ENCODE peak calls at places on chromosome 6, in six cellular contexts. One of them, this sample, is unnamed.
A peak's percentile ranks its signal among the peaks of the same experiment; 100 is the strongest.

GRCh38 chr6:81003156-81003555 is 749.3 kb downstream of the TENT5A start:
- DNase-seq in GM12878: no peak
- DNase-seq in HepG2: no peak
- DNase-seq in H1: no peak
- DNase-seq in GM12891: no peak
- DNase-seq in K562: no peak
- DNase-seq in this sample: no peak

GRCh38 chr6:111800468-111800760 is 72.8 kb downstream of the FYN start:
- DNase-seq in GM12891: no peak
- DNase-seq in HepG2: no peak
- DNase-seq in GM12878: no peak
- DNase-seq in H1: no peak
- DNase-seq in K562: no peak
- DNase-seq in this sample: no peak

GRCh38 chr6:6736753-6737654 is 148.5 kb downstream of the LY86 start:
- DNase-seq in HepG2: no peak
- DNase-seq in K562: peak; percentile 86
- DNase-seq in GM12891: peak; percentile 55
- DNase-seq in H1: no peak
- DNase-seq in GM12878: no peak
- DNase-seq in this sample: no peak

GRCh38 chr6:51959744-51960383 is 127.5 kb downstream of the PKHD1 start:
- DNase-seq in HepG2: peak; percentile 70
- DNase-seq in GM12878: peak; percentile 38
- DNase-seq in H1: peak; percentile 49
- DNase-seq in K562: peak; percentile 61
- DNase-seq in GM12891: peak; percentile 8
- DNase-seq in this sample: peak; percentile 7

GRCh38 chr6:7267071-7267470 is 45.9 kb downstream of the SSR1 start:
- DNase-seq in H1: no peak
- DNase-seq in K562: no peak
- DNase-seq in HepG2: no peak
- DNase-seq in GM12891: no peak
- DNase-seq in GM12878: no peak
- DNase-seq in this sample: no peak

GRCh38 chr6:45590751-45591184 is 213.0 kb upstream of the SUPT3H start:
- DNase-seq in H1: no peak
- DNase-seq in K562: no peak
- DNase-seq in GM12891: no peak
- DNase-seq in HepG2: no peak
- DNase-seq in GM12878: no peak
- DNase-seq in this sample: no peak

GRCh38 chr6:28224131-28225055 is 682 bp upstream of the ZSCAN9 start:
- DNase-seq in H1: no peak
- DNase-seq in GM12878: no peak
- DNase-seq in HepG2: no peak
- DNase-seq in GM12891: no peak
- DNase-seq in K562: no peak
- DNase-seq in this sample: no peak

GRCh38 chr6:75090574-75090973 is 115.3 kb downstream of the COL12A1 start:
- DNase-seq in GM12891: no peak
- DNase-seq in H1: no peak
- DNase-seq in K562: no peak
- DNase-seq in GM12878: no peak
- DNase-seq in HepG2: no peak
- DNase-seq in this sample: no peak

GRCh38 chr6:148035763-148036390 is 306.8 kb upstream of the SASH1 start:
- DNase-seq in H1: no peak
- DNase-seq in GM12878: no peak
- DNase-seq in K562: no peak
- DNase-seq in GM12891: no peak
- DNase-seq in HepG2: no peak
- DNase-seq in this sample: no peak

DNA sequence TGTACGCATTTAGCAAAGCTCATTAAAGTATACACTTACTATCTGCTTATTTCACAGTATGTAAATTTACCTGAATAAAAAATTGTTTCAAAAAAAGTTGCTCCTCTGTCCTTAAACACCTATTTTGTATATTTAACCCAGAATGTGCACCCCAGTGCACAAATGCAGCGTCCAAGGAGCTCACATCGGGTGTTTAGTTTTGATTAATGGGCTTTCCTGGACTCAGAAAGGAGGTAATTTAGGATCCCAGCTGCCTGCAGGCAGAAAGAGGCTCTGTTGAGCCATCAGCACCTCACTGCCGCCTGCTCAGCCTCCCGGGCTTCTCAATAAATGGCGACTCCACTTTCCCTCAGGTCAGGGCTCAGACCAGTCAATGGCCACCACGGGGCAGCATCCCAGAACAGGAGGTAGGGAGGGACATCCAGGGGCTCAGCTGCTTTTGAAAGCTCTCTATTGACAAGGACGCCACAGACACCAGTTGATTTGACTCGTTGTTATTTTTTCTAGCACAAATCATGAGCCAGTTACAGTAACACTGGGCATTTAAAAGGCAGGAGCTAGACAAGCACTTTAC is 70.2 kb upstream of the TBC1D7 start:
- DNase-seq in GM12891: no peak
- DNase-seq in HepG2: no peak
- DNase-seq in GM12878: no peak
- DNase-seq in K562: no peak
- DNase-seq in H1: no peak
- DNase-seq in this sample: no peak
- TF ChIP-seq TAF1 in GM12891: no peak
- TF ChIP-seq TAF1 in HepG2: no peak
- TF ChIP-seq TAF1 in GM12878: no peak
- TF ChIP-seq TAF1 in K562: no peak
- TF ChIP-seq TAF1 in H1: no peak
- TF ChIP-seq TAF1 in this sample: no peak

DNA sequence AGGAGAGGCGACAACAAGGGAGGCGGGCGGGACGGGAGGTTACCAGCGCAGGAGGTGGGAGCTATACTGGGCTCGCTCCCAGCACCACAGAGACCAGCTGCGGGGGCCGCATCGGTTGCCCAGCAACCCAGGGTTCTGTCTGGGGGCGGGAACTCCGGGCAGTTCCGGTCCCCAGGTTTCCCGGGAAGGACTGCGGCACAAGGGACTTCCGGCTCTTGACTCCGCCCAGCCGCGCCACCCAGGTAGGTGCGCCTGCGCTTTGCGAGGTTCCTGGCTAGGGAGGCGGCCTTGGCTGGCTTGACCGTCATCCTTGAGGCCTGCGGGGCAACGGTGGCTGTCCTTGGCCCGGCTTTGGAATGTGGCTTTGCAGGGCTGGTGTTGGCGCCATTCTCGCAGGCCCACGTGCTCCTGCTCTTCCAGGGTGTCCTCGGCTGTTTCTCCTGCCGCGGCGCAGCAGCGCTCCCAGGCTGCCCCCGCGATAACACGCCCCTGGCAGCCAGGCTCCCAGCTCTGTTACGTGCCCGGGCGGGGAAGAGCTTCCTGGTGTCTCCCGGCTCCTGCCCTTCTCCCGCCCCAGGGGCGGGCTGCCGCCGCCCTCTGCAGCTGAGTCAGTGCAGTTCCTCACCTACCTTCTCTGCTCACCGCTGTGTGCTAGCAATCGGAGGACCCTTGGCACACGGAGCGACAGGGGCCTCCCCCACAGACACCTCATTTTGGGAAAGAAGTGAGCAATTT is at the start of gene RSPH3:
- DNase-seq in K562: peak; percentile 99
- DNase-seq in HepG2: peak; percentile 96
- DNase-seq in H1: peak; percentile 93
- DNase-seq in GM12878: peak; percentile 77
- DNase-seq in GM12891: peak; percentile 93
- DNase-seq in this sample: peak; percentile 95
- TF ChIP-seq POLR2A in K562: peak; percentile 99
- TF ChIP-seq POLR2A in HepG2: peak; percentile 96
- TF ChIP-seq POLR2A in H1: peak; percentile 96
- TF ChIP-seq POLR2A in GM12878: peak; percentile 98
- TF ChIP-seq POLR2A in GM12891: peak; percentile 79
- TF ChIP-seq POLR2A in this sample: peak; percentile 91

DNA sequence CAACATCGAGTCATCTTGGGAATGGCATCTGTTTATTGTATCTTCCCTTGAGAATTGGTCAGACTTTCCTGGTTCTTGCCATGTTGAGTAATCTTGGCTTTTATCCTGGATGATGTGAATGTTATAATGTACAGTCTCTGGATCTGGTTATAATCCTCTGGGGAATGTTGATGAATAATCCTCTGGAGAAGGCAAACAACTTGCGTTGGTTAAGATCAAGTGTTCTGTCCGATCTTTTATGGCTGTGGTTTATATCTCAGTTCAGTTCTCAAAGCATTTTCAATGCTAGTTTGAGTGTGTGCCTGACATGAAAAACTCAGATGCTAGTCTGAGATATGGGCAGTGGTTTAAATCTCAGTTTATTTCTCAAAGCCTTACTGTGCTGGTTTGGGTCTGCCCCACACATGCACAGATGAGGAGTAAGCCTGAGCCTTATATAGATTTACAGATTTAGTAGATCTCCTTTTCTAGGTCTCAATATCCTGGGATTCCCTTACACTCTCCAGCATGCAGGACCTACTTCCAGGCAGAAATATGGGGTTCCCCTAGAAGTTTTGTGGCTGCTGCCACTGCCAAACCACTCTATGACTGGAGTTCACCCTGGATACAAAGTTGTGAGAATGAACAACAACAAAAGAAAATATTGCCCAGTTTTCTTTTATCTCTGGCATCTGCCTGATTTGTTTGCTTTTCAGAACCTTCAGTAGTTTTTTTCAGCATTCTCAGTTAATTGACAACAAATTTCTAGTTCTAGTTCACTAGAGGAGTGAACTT is 191.8 kb upstream of the MAN1A1 start:
- DNase-seq in GM12891: no peak
- DNase-seq in HepG2: no peak
- DNase-seq in K562: no peak
- DNase-seq in GM12878: no peak
- DNase-seq in H1: no peak
- DNase-seq in this sample: no peak
- TF ChIP-seq POLR2AphosphoS5 in GM12891: no peak
- TF ChIP-seq POLR2AphosphoS5 in HepG2: no peak
- TF ChIP-seq POLR2AphosphoS5 in K562: no peak
- TF ChIP-seq POLR2AphosphoS5 in GM12878: no peak
- TF ChIP-seq POLR2AphosphoS5 in H1: no peak
- TF ChIP-seq POLR2AphosphoS5 in this sample: no peak

DNA sequence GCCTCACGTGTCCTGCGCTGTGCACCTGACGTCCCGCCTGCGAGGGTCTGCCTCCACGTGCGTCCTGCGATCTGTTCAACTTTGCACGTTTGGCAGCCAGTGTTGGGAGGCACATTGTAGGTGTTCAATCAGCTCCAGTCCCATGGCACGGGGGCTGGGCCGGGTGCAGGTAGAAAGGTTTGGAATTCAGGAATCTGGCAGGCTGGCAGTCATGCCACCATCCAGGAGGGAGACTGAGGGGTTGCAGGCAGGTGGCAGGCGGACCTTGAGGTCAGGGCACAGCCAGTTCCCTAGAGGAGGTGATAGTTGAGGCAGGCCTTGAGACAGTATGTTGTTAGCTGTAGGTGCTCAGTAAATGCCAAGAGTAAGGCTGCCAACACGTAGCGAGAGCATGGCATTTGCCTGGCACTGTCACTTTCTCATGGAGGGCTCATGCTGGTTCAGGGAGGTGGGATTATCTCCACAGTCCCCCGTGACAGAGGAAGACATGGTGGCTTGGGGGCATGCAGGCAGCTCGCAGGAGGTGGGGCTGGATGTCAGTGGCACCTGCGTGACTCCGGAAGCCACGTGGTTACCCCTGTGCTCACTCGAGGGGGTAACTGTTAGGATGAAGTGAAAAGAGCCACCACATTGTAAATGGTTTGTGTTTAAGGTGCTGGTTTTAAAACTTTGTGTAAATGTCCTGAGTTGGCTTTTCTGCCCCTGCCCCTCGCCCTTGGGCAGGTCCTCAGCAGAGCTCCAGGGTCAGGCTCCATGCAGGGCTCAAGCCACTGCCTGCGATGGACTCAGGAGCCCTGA is 111.8 kb upstream of the FRMD1 start:
- DNase-seq in GM12891: no peak
- DNase-seq in H1: no peak
- DNase-seq in GM12878: no peak
- DNase-seq in HepG2: no peak
- DNase-seq in K562: no peak
- DNase-seq in this sample: no peak
- TF ChIP-seq TAF1 in GM12891: no peak
- TF ChIP-seq TAF1 in H1: no peak
- TF ChIP-seq TAF1 in GM12878: no peak
- TF ChIP-seq TAF1 in HepG2: no peak
- TF ChIP-seq TAF1 in K562: no peak
- TF ChIP-seq TAF1 in this sample: no peak

DNA sequence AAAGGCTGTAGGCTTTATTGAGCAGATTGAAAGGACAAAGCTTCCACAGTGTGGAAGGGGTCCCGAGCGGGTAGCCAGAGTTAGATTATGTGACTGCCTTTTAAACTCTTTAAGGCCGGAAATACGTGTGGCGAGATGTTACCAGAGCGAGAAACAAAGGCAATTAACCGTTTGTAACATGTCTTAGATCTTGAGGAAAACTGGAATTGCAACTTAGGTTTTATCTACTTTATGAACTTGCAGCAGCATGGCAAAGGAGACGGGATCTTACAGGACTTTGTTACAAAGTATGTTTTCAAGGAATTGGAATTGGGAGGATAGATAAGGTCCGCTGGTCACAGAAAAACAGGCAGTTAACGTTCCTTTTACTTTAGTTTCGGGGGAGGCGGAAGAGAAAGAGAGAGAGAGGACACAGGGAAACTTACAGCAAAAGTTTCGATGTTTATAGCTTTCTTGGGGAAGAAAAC is 594.7 kb upstream of the ADGRB3 start:
- DNase-seq in HepG2: no peak
- DNase-seq in K562: no peak
- DNase-seq in GM12878: no peak
- DNase-seq in GM12891: no peak
- DNase-seq in H1: no peak
- DNase-seq in this sample: no peak
- TF ChIP-seq POLR2A in HepG2: no peak
- TF ChIP-seq POLR2A in K562: peak; percentile 70
- TF ChIP-seq POLR2A in GM12878: no peak
- TF ChIP-seq POLR2A in GM12891: no peak
- TF ChIP-seq POLR2A in H1: no peak
- TF ChIP-seq POLR2A in this sample: no peak

GRCh38 chr6:53469163-53469562 is 75.7 kb downstream of the GCLC start:
- DNase-seq in K562: no peak
- DNase-seq in GM12891: no peak
- DNase-seq in H1: no peak
- DNase-seq in HepG2: no peak
- DNase-seq in GM12878: no peak
- DNase-seq in this sample: no peak
- TF ChIP-seq POLR2AphosphoS5 in K562: no peak
- TF ChIP-seq POLR2AphosphoS5 in GM12891: no peak
- TF ChIP-seq POLR2AphosphoS5 in H1: no peak
- TF ChIP-seq POLR2AphosphoS5 in HepG2: no peak
- TF ChIP-seq POLR2AphosphoS5 in GM12878: no peak
- TF ChIP-seq POLR2AphosphoS5 in this sample: no peak

GRCh38 chr6:47034421-47034820 is 7.7 kb downstream of the ADGRF1 start:
- DNase-seq in H1: no peak
- DNase-seq in GM12878: no peak
- DNase-seq in K562: no peak
- DNase-seq in HepG2: no peak
- DNase-seq in GM12891: no peak
- DNase-seq in this sample: no peak
- TF ChIP-seq TAF1 in H1: no peak
- TF ChIP-seq TAF1 in GM12878: no peak
- TF ChIP-seq TAF1 in K562: no peak
- TF ChIP-seq TAF1 in HepG2: no peak
- TF ChIP-seq TAF1 in GM12891: no peak
- TF ChIP-seq TAF1 in this sample: no peak